ENCODE peak calls at places on chromosomes 13 and 19, in eight cellular contexts. W is RWPE1, S is H9, M is cardiac fibroblast, D is left ventricle myocardium inferior, Y is IMR-90, A is AG04449, R is astrocyte of the spinal cord. X is an unnamed sample.

GRCh38 chr13:112210401-112210800 is 143.5 kb downstream of the SOX1 start:
- DNase-seq in W (no peak), M (no peak), R (no peak), Y (no peak), D (no peak), S (no peak), A (no peak), X (no peak)

GRCh38 chr19:1173160-1173844 is 766 bp downstream of the SBNO2 start:
- DNase-seq in W (no peak), R (no peak), S (no peak), D (no peak), Y (no peak), M (no peak), A (no peak), X (peak)

GRCh38 chr13:95641961-95642621 is 2.4 kb downstream of the DZIP1 start:
- DNase-seq in D (peak), A (no peak), W (no peak), Y (peak), R (peak), S (peak), M (peak), X (peak)

GRCh38 chr19:38808741-38809140 is 4.0 kb downstream of the LGALS4 start:
- DNase-seq in S (no peak), Y (no peak), D (no peak), A (no peak), W (no peak), M (no peak), R (no peak), X (no peak)

GRCh38 chr19:1455336-1456120 is 5.6 kb downstream of the APC2 start:
- DNase-seq in W (peak), Y (peak), M (peak), R (no peak), D (no peak), S (peak), A (no peak), X (no peak)

GRCh38 chr19:50794778-50795664 is 4.8 kb downstream of the ACP4 start:
- DNase-seq in M (no peak), R (no peak), D (no peak), S (no peak), Y (no peak), W (no peak), A (no peak), X (no peak)

GRCh38 chr19:14985133-14985532 is 5.5 kb upstream of the SLC1A6 start:
- DNase-seq in D (no peak), S (no peak), Y (no peak), R (no peak), A (no peak), M (no peak), W (no peak), X (no peak)

GRCh38 chr13:108176685-108177274 is 38.6 kb downstream of the LIG4 start:
- DNase-seq in A (no peak), Y (peak), W (peak), D (no peak), S (no peak), M (peak), R (no peak), X (peak)

GRCh38 chr19:11164879-11165406 is 9.4 kb upstream of the SPC24 start:
- DNase-seq in M (peak), D (peak), R (peak), S (no peak), A (no peak), W (no peak), Y (peak), X (no peak)

GRCh38 chr13:73061478-73062275 is 2.9 kb downstream of the KLF5 start:
- DNase-seq in W (no peak), D (no peak), S (no peak), R (no peak), Y (no peak), A (no peak), M (no peak), X (no peak)

GRCh38 chr19:1206733-1207301 is 1.2 kb downstream of the STK11 start:
- DNase-seq in D (no peak), R (no peak), Y (no peak), M (no peak), S (peak), W (no peak), A (no peak), X (no peak)

GRCh38 chr19:32404939-32405430 is 585 bp upstream of the DPY19L3 start:
- DNase-seq in S (no peak), W (peak), A (no peak), D (peak), Y (peak), M (peak), R (no peak), X (peak)

GRCh38 chr13:80082396-80083096 is 258.4 kb downstream of the SPRY2 start:
- DNase-seq in A (peak), W (no peak), Y (peak), R (peak), M (peak), S (no peak), D (no peak), X (no peak)

GRCh38 chr19:10979950-10980349 is 19.1 kb downstream of the SMARCA4 start:
- DNase-seq in D (no peak), A (no peak), M (no peak), Y (no peak), W (no peak), S (no peak), R (no peak), X (no peak)

GRCh38 chr13:30776661-30777060 is 41.3 kb downstream of the ALOX5AP start:
- DNase-seq in W (no peak), S (no peak), R (no peak), Y (no peak), M (no peak), D (no peak), A (no peak), X (no peak)

GRCh38 chr13:44790289-44790688 is 199.0 kb downstream of the NUFIP1 start:
- DNase-seq in S (peak), D (no peak), A (no peak), M (no peak), R (no peak), W (no peak), Y (no peak), X (no peak)

GRCh38 chr13:20525601-20526544 is at the start of gene CRYL1:
- DNase-seq in D (peak), W (peak), Y (peak), A (peak), R (peak), M (peak), S (peak), X (peak)

GRCh38 chr19:2190848-2191455 is 27.2 kb downstream of the DOT1L start:
- DNase-seq in D (no peak), S (no peak), M (no peak), Y (no peak), R (no peak), A (no peak), W (no peak), X (no peak)

GRCh38 chr13:32638739-32639138 is 52.5 kb downstream of the PDS5B start:
- DNase-seq in D (no peak), W (no peak), A (no peak), R (no peak), S (no peak), M (no peak), Y (no peak), X (no peak)

GRCh38 chr19:52590728-52591127 is 20.6 kb downstream of the ZNF701 start:
- DNase-seq in W (no peak), M (no peak), S (no peak), Y (no peak), R (no peak), A (no peak), D (no peak), X (no peak)

GRCh38 chr13:63481334-63481733 is 2065.7 kb upstream of the PCDH20 start:
- DNase-seq in A (peak), R (peak), M (peak), D (no peak), Y (peak), W (no peak), S (no peak), X (no peak)

GRCh38 chr19:8444677-8445487 is at the start of gene HNRNPM:
- DNase-seq in Y (peak), R (peak), M (peak), S (peak), D (peak), A (no peak), W (peak), X (peak)

GRCh38 chr13:44498969-44499368 is 77.2 kb downstream of the TSC22D1 start:
- DNase-seq in Y (no peak), S (no peak), D (no peak), R (no peak), W (no peak), A (no peak), M (peak), X (no peak)

GRCh38 chr19:3556978-3557460 is 367 bp downstream of the MFSD12 start:
- DNase-seq in W (peak), S (peak), Y (peak), A (no peak), R (no peak), M (no peak), D (no peak), X (no peak)

GRCh38 chr13:77815330-77815729 is 103.3 kb downstream of the EDNRB start:
- DNase-seq in M (no peak), R (no peak), Y (no peak), S (no peak), A (no peak), W (no peak), D (no peak), X (no peak)

GRCh38 chr19:1860821-1861598 is 2.4 kb downstream of the KLF16 start:
- DNase-seq in R (no peak), W (no peak), A (no peak), Y (no peak), D (no peak), S (no peak), M (no peak), X (no peak)

GRCh38 chr13:67080351-67080750 is 149.8 kb downstream of the PCDH9 start:
- DNase-seq in R (no peak), D (no peak), S (no peak), W (no peak), M (no peak), Y (no peak), A (no peak), X (no peak)

GRCh38 chr19:8905342-8905741 is 73.2 kb downstream of the MBD3L1 start:
- DNase-seq in W (no peak), M (no peak), D (no peak), S (no peak), R (no peak), A (no peak), Y (no peak), X (no peak)

GRCh38 chr13:30577381-30577780 is 40.3 kb upstream of the USPL1 start:
- DNase-seq in W (peak), A (peak), D (no peak), M (peak), R (peak), Y (peak), S (no peak), X (no peak)

GRCh38 chr13:110914293-110915056 is 394 bp downstream of the ANKRD10 start:
- DNase-seq in R (peak), W (peak), S (peak), Y (peak), M (peak), A (no peak), D (peak), X (peak)

GRCh38 chr13:76799696-76800095 is 86.5 kb downstream of the KCTD12 start:
- DNase-seq in W (no peak), M (peak), S (no peak), Y (no peak), R (no peak), D (no peak), A (no peak), X (no peak)

GRCh38 chr19:33373701-33374405 is at the start of gene CEBPG:
- DNase-seq in R (peak), Y (peak), W (peak), D (peak), M (peak), A (no peak), S (no peak), X (peak)

GRCh38 chr13:72727417-72728289 is at the start of the genes BORA and MZT1:
- DNase-seq in W (peak), D (peak), Y (peak), M (peak), A (peak), S (peak), R (peak), X (peak)

GRCh38 chr19:49847731-49848696 is 2.9 kb upstream of the PTOV1 start:
- DNase-seq in M (peak), W (peak), R (peak), S (no peak), A (peak), Y (peak), D (no peak), X (no peak)

GRCh38 chr13:30074955-30075614 is 224.7 kb upstream of the UBL3 start:
- DNase-seq in Y (no peak), W (no peak), S (no peak), D (no peak), A (no peak), M (no peak), R (no peak), X (no peak)

GRCh38 chr13:36369268-36370107 is 23.3 kb upstream of the SPART start:
- DNase-seq in M (peak), S (no peak), W (no peak), Y (peak), A (no peak), D (no peak), R (peak), X (no peak)

GRCh38 chr19:6678690-6679109 is 8.7 kb upstream of the TNFSF14 start:
- DNase-seq in Y (no peak), D (no peak), M (no peak), S (no peak), R (no peak), W (no peak), A (no peak), X (no peak)

GRCh38 chr19:43353606-43354304 is at the start of gene CD177:
- DNase-seq in R (no peak), W (no peak), Y (no peak), S (no peak), D (no peak), M (no peak), A (no peak), X (no peak)

GRCh38 chr19:43351998-43352746 is 1.3 kb upstream of the CD177 start:
- DNase-seq in M (no peak), S (no peak), A (no peak), D (no peak), R (no peak), Y (no peak), W (no peak), X (no peak)

GRCh38 chr19:43354305-43354627 is 780 bp downstream of the CD177 start:
- DNase-seq in W (no peak), M (no peak), D (no peak), Y (no peak), S (peak), R (no peak), A (no peak), X (peak)
- TF ChIP-seq CTCF in W (no peak), M (no peak), D (no peak), Y (no peak), S (no peak), R (no peak), A (no peak), X (no peak)

DNA sequence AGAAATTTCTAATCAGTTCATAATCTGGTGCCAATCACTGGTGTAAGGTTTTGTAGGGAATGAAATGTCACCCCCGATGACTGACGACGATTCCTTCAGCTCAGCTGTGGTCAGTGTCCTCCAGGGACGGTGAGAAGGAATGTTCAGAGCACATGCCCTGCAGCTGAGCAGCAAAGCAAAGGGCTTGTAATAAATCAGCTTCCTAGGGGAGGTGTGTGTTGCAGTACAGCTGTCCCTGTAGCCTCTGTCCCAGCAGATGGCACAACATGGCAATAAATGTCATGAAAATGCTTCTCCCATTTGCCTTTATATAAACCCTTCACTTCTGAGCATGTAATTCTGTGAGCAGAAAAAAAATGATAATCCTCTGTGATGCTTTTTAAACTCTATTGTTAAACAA is 102.4 kb downstream of the FAM216B start:
- DNase-seq in M (peak), S (no peak), A (no peak), Y (peak), W (no peak), D (no peak), R (peak), X (no peak)
- TF ChIP-seq CTCF in M (peak), S (peak), A (no peak), Y (no peak), W (peak), D (peak), R (peak), X (no peak)

GRCh38 chr13:57583529-57583928 is 48.0 kb upstream of the PCDH17 start:
- DNase-seq in D (no peak), M (no peak), Y (no peak), R (no peak), S (no peak), A (no peak), W (no peak), X (no peak)

DNA sequence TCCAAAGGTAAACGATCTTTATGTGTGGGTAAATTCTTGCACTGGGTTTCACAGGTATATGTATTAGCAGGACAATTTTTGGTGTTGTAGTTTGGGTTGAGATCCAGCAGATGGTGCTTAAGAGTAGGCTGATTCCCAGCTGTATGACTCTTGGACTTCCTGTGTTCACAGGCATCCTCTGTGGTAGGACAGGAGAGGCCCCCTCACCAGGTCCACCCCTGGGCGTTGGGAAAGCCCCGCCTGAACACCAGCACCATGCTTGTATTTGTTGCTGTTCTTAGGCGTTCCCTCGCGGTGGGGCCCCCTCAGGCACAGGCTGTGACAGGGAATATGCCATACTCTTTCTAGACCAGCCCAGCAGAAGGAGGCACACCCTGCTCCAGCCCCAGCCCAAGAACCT is 49.5 kb upstream of the PCDH17 start:
- DNase-seq in A (no peak), W (no peak), Y (no peak), R (no peak), M (no peak), D (no peak), S (peak), X (no peak)
- TF ChIP-seq CTCF in A (no peak), W (no peak), Y (no peak), R (no peak), M (no peak), D (no peak), S (peak), X (no peak)

DNA sequence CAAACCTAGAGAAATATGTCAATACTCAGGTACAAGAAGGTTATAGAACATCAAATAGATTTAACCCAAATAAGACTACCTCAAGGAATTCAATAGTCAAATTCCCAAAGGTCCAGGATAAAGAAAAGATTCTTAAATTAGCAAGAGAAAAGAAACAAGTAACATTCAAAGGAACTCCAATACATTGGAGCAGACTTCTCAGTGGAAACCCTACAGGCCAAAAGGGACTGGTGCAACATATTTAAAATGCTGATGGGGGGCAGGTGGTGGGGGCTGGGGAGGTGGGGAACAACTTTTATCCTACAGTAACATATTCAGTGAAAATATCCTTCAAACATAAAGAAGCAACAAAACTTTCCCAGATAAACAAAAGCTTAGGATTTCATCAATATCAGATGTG is 23.1 kb downstream of the ITGBL1 start:
- DNase-seq in Y (no peak), R (no peak), S (no peak), M (no peak), A (no peak), D (no peak), W (no peak), X (no peak)
- TF ChIP-seq CTCF in Y (no peak), R (no peak), S (peak), M (no peak), A (no peak), D (no peak), W (no peak), X (no peak)